ENCODE peak calls at places on chromosomes 13 and 19, in seven cellular contexts. S is keratinocyte, N is IMR-90, T is astrocyte, M is GM23248, K is fibroblast of lung, V is GM12878. C is an unnamed sample.

GRCh38 chr13:40986328-40986856 is 32.7 kb downstream of the ELF1 start:
- DNase-seq in S (no peak), N (peak; percentile 76), T (peak; percentile 30), M (peak; percentile 32), K (peak; percentile 77), V (no peak), C (no peak)

GRCh38 chr19:32363175-32363574 is 17.8 kb downstream of the ZNF507 start:
- DNase-seq in S (no peak), N (peak; percentile 45), T (no peak), M (no peak), K (peak; percentile 60), V (no peak), C (no peak)

GRCh38 chr13:24502567-24503375 is 9.8 kb downstream of the PARP4 start:
- DNase-seq in S (no peak), N (peak; percentile 53), T (peak; percentile 66), M (peak; percentile 83), K (peak; percentile 53), V (no peak), C (no peak)

GRCh38 chr19:55078996-55079395 is 3.3 kb downstream of the EPS8L1 start:
- DNase-seq in S (no peak), N (no peak), T (no peak), M (no peak), K (no peak), V (no peak), C (no peak)

GRCh38 chr19:31674503-31675186 is 325.4 kb upstream of the TSHZ3 start:
- DNase-seq in S (no peak), N (peak; percentile 47), T (peak; percentile 87), M (peak; percentile 60), K (peak; percentile 58), V (no peak), C (no peak)

GRCh38 chr13:98922306-98922705 is 55.6 kb downstream of the DOCK9 start:
- DNase-seq in S (no peak), N (no peak), T (peak; percentile 65), M (no peak), K (no peak), V (no peak), C (no peak)

GRCh38 chr13:34926513-34926912 is 15.6 kb upstream of the NBEA start:
- DNase-seq in S (no peak), N (peak; percentile 47), T (peak; percentile 56), M (peak; percentile 71), K (peak; percentile 67), V (no peak), C (no peak)

GRCh38 chr13:77521595-77522367 is 13.7 kb upstream of the SCEL start:
- DNase-seq in S (no peak), N (no peak), T (peak; percentile 69), M (peak; percentile 54), K (no peak), V (no peak), C (peak; percentile 17)

GRCh38 chr19:18657590-18658365 is 20.9 kb downstream of the KLHL26 start:
- DNase-seq in S (no peak), N (peak; percentile 91), T (peak; percentile 91), M (peak; percentile 39), K (peak; percentile 92), V (no peak), C (no peak)

GRCh38 chr13:27053902-27054595 is 117.6 kb downstream of the USP12 start:
- DNase-seq in S (peak; percentile 48), N (peak; percentile 88), T (peak; percentile 86), M (peak; percentile 94), K (peak; percentile 73), V (no peak), C (no peak)

GRCh38 chr19:3556978-3557460 is 367 bp downstream of the MFSD12 start:
- DNase-seq in S (no peak), N (peak; percentile 35), T (peak; percentile 20), M (peak; percentile 72), K (no peak), V (no peak), C (no peak)

GRCh38 chr13:49444517-49445395 is 682 bp downstream of the SETDB2 start:
- DNase-seq in S (peak; percentile 59), N (peak; percentile 68), T (peak; percentile 63), M (peak; percentile 83), K (peak; percentile 69), V (peak; percentile 46), C (no peak)

GRCh38 chr13:96011291-96011875 is 41.8 kb downstream of the UGGT2 start:
- DNase-seq in S (no peak), N (peak; percentile 53), T (peak; percentile 20), M (peak; percentile 28), K (peak; percentile 49), V (no peak), C (no peak)

GRCh38 chr13:43157796-43158195 is 134.4 kb downstream of the DNAJC15 start:
- DNase-seq in S (no peak), N (no peak), T (peak; percentile 31), M (peak; percentile 37), K (no peak), V (no peak), C (no peak)

GRCh38 chr19:18605546-18606280 is 886 bp downstream of the CRLF1 start:
- DNase-seq in S (no peak), N (no peak), T (no peak), M (peak; percentile 35), K (no peak), V (no peak), C (no peak)

GRCh38 chr13:104975272-104975671 is 1560.2 kb downstream of the EFNB2 start:
- DNase-seq in S (no peak), N (no peak), T (no peak), M (no peak), K (no peak), V (no peak), C (no peak)

GRCh38 chr19:42965204-42965603 is 28.2 kb upstream of the PSG7 start:
- DNase-seq in S (no peak), N (peak; percentile 87), T (peak; percentile 79), M (peak; percentile 79), K (no peak), V (no peak), C (no peak)

GRCh38 chr13:104466016-104466415 is 1399.8 kb upstream of the SLC10A2 start:
- DNase-seq in S (no peak), N (no peak), T (no peak), M (no peak), K (no peak), V (no peak), C (no peak)

GRCh38 chr13:37277435-37278144 is 172.1 kb upstream of the CSNK1A1L start:
- DNase-seq in S (no peak), N (peak; percentile 45), T (peak; percentile 71), M (peak; percentile 70), K (no peak), V (no peak), C (no peak)

GRCh38 chr13:28819046-28819747 is 942 bp upstream of the MTUS2 start:
- DNase-seq in S (no peak), N (peak; percentile 12), T (peak; percentile 2), M (peak; percentile 56), K (peak; percentile 17), V (no peak), C (peak; percentile 76)

GRCh38 chr19:7862413-7862951 is 11.7 kb downstream of the PRR36 start:
- DNase-seq in S (no peak), N (peak; percentile 34), T (no peak), M (peak; percentile 56), K (peak; percentile 52), V (no peak), C (peak; percentile 83)

GRCh38 chr13:35930665-35931631 is 200.2 kb downstream of the DCLK1 start:
- DNase-seq in S (no peak), N (peak; percentile 20), T (no peak), M (no peak), K (no peak), V (peak; percentile 8), C (no peak)

GRCh38 chr19:13742756-13743155 is 21.6 kb upstream of the MRI1 start:
- DNase-seq in S (no peak), N (peak; percentile 63), T (no peak), M (peak; percentile 56), K (peak; percentile 33), V (no peak), C (no peak)

GRCh38 chr19:7119582-7119981 is 50.1 kb downstream of the ZNF557 start:
- DNase-seq in S (no peak), N (no peak), T (no peak), M (no peak), K (no peak), V (no peak), C (no peak)

GRCh38 chr19:34253711-34254551 is 423 bp upstream of the GARRE1 start:
- DNase-seq in S (no peak), N (peak; percentile 47), T (no peak), M (peak; percentile 83), K (peak; percentile 55), V (no peak), C (peak; percentile 96)

GRCh38 chr13:50016421-50016820 is 1.2 kb downstream of the KCNRG start:
- DNase-seq in S (no peak), N (peak; percentile 83), T (peak; percentile 70), M (no peak), K (peak; percentile 78), V (no peak), C (no peak)

GRCh38 chr19:14835011-14835410 is at the start of the genes OR7A5 and OR7C1:
- DNase-seq in S (no peak), N (no peak), T (no peak), M (no peak), K (peak; percentile 2), V (no peak), C (no peak)

DNA sequence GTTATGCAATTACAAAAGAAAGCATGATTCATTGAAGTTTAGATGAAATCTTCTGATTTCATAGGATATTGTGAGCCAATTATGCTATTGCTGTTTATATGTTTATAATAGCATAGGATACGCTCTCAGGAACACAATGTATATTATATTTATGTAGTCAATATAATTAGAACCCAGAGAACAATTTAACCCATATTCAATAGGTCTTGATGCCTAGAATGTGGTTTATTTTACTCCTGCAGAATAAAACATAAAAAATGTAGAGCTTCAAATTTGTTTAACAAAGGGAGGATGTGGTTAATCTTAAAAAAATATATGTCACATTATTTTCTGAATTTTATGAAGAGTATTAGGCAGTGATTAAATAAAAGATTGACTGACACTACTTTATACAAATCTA is 380.8 kb upstream of the SPRY2 start:
- DNase-seq in S (no peak), N (no peak), T (no peak), M (no peak), K (no peak), V (no peak), C (no peak)
- H3K4me2 ChIP-seq in S (no peak overlapping the region), N (no peak overlapping the region), T (no peak overlapping the region), M (no peak overlapping the region), K (no peak overlapping the region), V (no peak overlapping the region), C (no peak overlapping the region)

GRCh38 chr13:78820541-78820940 is 161.6 kb upstream of the OBI1 start:
- DNase-seq in S (no peak), N (no peak), T (no peak), M (no peak), K (no peak), V (no peak), C (no peak)
- H3K4me2 ChIP-seq in S (no peak overlapping the region), N (no peak overlapping the region), T (no peak overlapping the region), M (no peak overlapping the region), K (no peak overlapping the region), V (no peak overlapping the region), C (no peak overlapping the region)

GRCh38 chr19:11989112-11989456 is 24.2 kb downstream of the ZNF763 start:
- DNase-seq in S (no peak), N (no peak), T (no peak), M (no peak), K (no peak), V (no peak), C (no peak)
- H3K4me2 ChIP-seq in S (peak overlapping the region; percentile 74), N (no peak overlapping the region), T (peak overlapping the region; percentile 89), M (peak overlapping the region; percentile 98), K (no peak overlapping the region), V (peak overlapping the region; percentile 87), C (peak overlapping the region; percentile 66)

DNA sequence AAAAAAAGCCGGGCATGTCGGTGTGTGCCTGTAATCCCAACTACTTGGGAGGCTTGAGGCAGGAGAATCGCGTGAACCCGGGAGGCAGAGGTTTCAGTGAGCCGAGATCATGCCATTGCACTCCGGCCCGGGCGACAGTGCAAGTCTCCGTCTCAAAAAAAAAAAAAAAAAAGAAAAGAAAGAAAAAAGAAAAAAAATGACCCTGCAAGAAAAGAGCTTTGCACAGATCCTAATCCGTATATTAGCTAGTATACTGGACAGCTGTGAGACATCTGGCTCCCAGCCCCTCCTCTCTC is 1.0 kb upstream of the AKT2 start:
- DNase-seq in S (no peak), N (no peak), T (no peak), M (no peak), K (no peak), V (no peak), C (no peak)
- H3K4me2 ChIP-seq in S (no peak overlapping the region), N (peak overlapping the region; percentile 62), T (peak overlapping the region; percentile 81), M (peak overlapping the region; percentile 80), K (peak overlapping the region; percentile 86), V (peak overlapping the region; percentile 43), C (no peak overlapping the region)

C was measured in H1.